ENCODE peak calls at places on chromosomes 5 and 9, in seven cellular contexts. D is cardiac fibroblast; A is activated naive CD4-positive, alpha-beta T cell; Z is dermis microvascular lymphatic vessel endothelial cell; J is neural progenitor cell; P is brain microvascular endothelial cell; T is sigmoid colon. C is an unnamed sample.

GRCh38 chr9:75088646-75089368 is 493 bp downstream of the OSTF1 start:
- DNase-seq in Z (no peak), A (no peak), T (peak), D (peak), P (peak), J (peak), C (peak)

GRCh38 chr5:112142769-112143270 is 276.3 kb downstream of the EPB41L4A start:
- DNase-seq in A (no peak), Z (no peak), T (no peak), J (no peak), P (peak), D (peak), C (no peak)

GRCh38 chr5:19690978-19691377 is 297.0 kb downstream of the CDH18 start:
- DNase-seq in D (no peak), T (no peak), A (no peak), Z (no peak), P (no peak), J (no peak), C (no peak)

GRCh38 chr9:4678679-4679267 is 596 bp upstream of the CDC37L1 start:
- DNase-seq in A (no peak), J (no peak), T (no peak), D (peak), P (no peak), Z (peak), C (no peak)

GRCh38 chr9:38087934-38088925 is 19.2 kb upstream of the SHB start:
- DNase-seq in J (peak), Z (no peak), T (peak), P (peak), D (peak), A (peak), C (peak)

GRCh38 chr5:176779537-176779936 is 30.8 kb upstream of the UNC5A start:
- DNase-seq in Z (no peak), J (no peak), A (no peak), T (peak), P (no peak), D (no peak), C (peak)

GRCh38 chr5:150946351-150946905 is 41.6 kb upstream of the ZNF300 start:
- DNase-seq in P (peak), D (peak), Z (peak), A (no peak), J (no peak), T (peak), C (peak)

GRCh38 chr5:126519637-126520592 is 75.1 kb downstream of the ALDH7A1 start:
- DNase-seq in D (no peak), T (peak), J (no peak), P (no peak), A (no peak), Z (no peak), C (no peak)

GRCh38 chr9:114413909-114414308 is 26.1 kb upstream of the AKNA start:
- DNase-seq in P (peak), A (no peak), T (no peak), Z (no peak), D (peak), J (no peak), C (no peak)